ENCODE peak calls at places on chromosome 5, in five cellular contexts. One of them, this sample, is unnamed.

GRCh38 chr5:62354028-62354874 is 48.2 kb downstream of the KIF2A start:
- DNase-seq in fibroblast of the aortic adventitia: peak
- DNase-seq in neuronal stem cell: peak
- DNase-seq in prostate gland: peak
- DNase-seq in CD4-positive, CD25-positive, alpha-beta regulatory T cell: peak
- DNase-seq in this sample: no peak

GRCh38 chr5:177984565-177985166 is 11.4 kb downstream of the PROP1 start:
- DNase-seq in prostate gland: no peak
- DNase-seq in CD4-positive, CD25-positive, alpha-beta regulatory T cell: no peak
- DNase-seq in fibroblast of the aortic adventitia: peak
- DNase-seq in neuronal stem cell: no peak
- DNase-seq in this sample: no peak

GRCh38 chr5:139104577-139105271 is 93.4 kb downstream of the SIL1 start:
- DNase-seq in prostate gland: peak
- DNase-seq in fibroblast of the aortic adventitia: peak
- DNase-seq in CD4-positive, CD25-positive, alpha-beta regulatory T cell: no peak
- DNase-seq in neuronal stem cell: no peak
- DNase-seq in this sample: peak

GRCh38 chr5:141965071-141965470 is 3.8 kb upstream of the RNF14 start:
- DNase-seq in fibroblast of the aortic adventitia: no peak
- DNase-seq in prostate gland: no peak
- DNase-seq in neuronal stem cell: no peak
- DNase-seq in CD4-positive, CD25-positive, alpha-beta regulatory T cell: no peak
- DNase-seq in this sample: no peak

GRCh38 chr5:89277791-89278190 is 394.8 kb upstream of the MEF2C start:
- DNase-seq in prostate gland: no peak
- DNase-seq in fibroblast of the aortic adventitia: peak
- DNase-seq in CD4-positive, CD25-positive, alpha-beta regulatory T cell: no peak
- DNase-seq in neuronal stem cell: no peak
- DNase-seq in this sample: no peak

GRCh38 chr5:169970911-169971436 is 9.3 kb downstream of the INSYN2B start:
- DNase-seq in prostate gland: no peak
- DNase-seq in CD4-positive, CD25-positive, alpha-beta regulatory T cell: no peak
- DNase-seq in neuronal stem cell: no peak
- DNase-seq in fibroblast of the aortic adventitia: peak
- DNase-seq in this sample: peak

GRCh38 chr5:172891716-172892421 is 57.8 kb downstream of the ERGIC1 start:
- DNase-seq in neuronal stem cell: no peak
- DNase-seq in CD4-positive, CD25-positive, alpha-beta regulatory T cell: no peak
- DNase-seq in prostate gland: no peak
- DNase-seq in fibroblast of the aortic adventitia: peak
- DNase-seq in this sample: peak

GRCh38 chr5:132205385-132206125 is 22.1 kb downstream of the P4HA2 start:
- DNase-seq in neuronal stem cell: no peak
- DNase-seq in fibroblast of the aortic adventitia: peak
- DNase-seq in prostate gland: no peak
- DNase-seq in CD4-positive, CD25-positive, alpha-beta regulatory T cell: no peak
- DNase-seq in this sample: no peak

GRCh38 chr5:178307266-178308045 is 74.9 kb upstream of the PHYKPL start:
- DNase-seq in CD4-positive, CD25-positive, alpha-beta regulatory T cell: no peak
- DNase-seq in fibroblast of the aortic adventitia: no peak
- DNase-seq in neuronal stem cell: no peak
- DNase-seq in prostate gland: no peak
- DNase-seq in this sample: peak

GRCh38 chr5:150065886-150066285 is 20.5 kb downstream of the CSF1R start:
- DNase-seq in fibroblast of the aortic adventitia: no peak
- DNase-seq in CD4-positive, CD25-positive, alpha-beta regulatory T cell: no peak
- DNase-seq in neuronal stem cell: no peak
- DNase-seq in prostate gland: no peak
- DNase-seq in this sample: peak

GRCh38 chr5:72503888-72504491 is 3.2 kb downstream of the ZNF366 start:
- DNase-seq in CD4-positive, CD25-positive, alpha-beta regulatory T cell: no peak
- DNase-seq in fibroblast of the aortic adventitia: no peak
- DNase-seq in neuronal stem cell: no peak
- DNase-seq in prostate gland: no peak
- DNase-seq in this sample: no peak

GRCh38 chr5:164636456-164636855 is 1131.0 kb downstream of the MAT2B start:
- DNase-seq in fibroblast of the aortic adventitia: no peak
- DNase-seq in neuronal stem cell: no peak
- DNase-seq in prostate gland: no peak
- DNase-seq in CD4-positive, CD25-positive, alpha-beta regulatory T cell: no peak
- DNase-seq in this sample: no peak

GRCh38 chr5:121949885-121950284 is 11.9 kb upstream of the SRFBP1 start:
- DNase-seq in neuronal stem cell: peak
- DNase-seq in prostate gland: peak
- DNase-seq in CD4-positive, CD25-positive, alpha-beta regulatory T cell: no peak
- DNase-seq in fibroblast of the aortic adventitia: peak
- DNase-seq in this sample: no peak

GRCh38 chr5:160155017-160155725 is 35.9 kb upstream of the PWWP2A start:
- DNase-seq in neuronal stem cell: no peak
- DNase-seq in prostate gland: no peak
- DNase-seq in CD4-positive, CD25-positive, alpha-beta regulatory T cell: no peak
- DNase-seq in fibroblast of the aortic adventitia: no peak
- DNase-seq in this sample: no peak

GRCh38 chr5:10792336-10792735 is 31.3 kb upstream of the DAP start:
- DNase-seq in prostate gland: no peak
- DNase-seq in fibroblast of the aortic adventitia: no peak
- DNase-seq in CD4-positive, CD25-positive, alpha-beta regulatory T cell: no peak
- DNase-seq in neuronal stem cell: no peak
- DNase-seq in this sample: no peak

GRCh38 chr5:150103678-150104549 is 17.6 kb upstream of the CSF1R start:
- DNase-seq in prostate gland: no peak
- DNase-seq in fibroblast of the aortic adventitia: no peak
- DNase-seq in CD4-positive, CD25-positive, alpha-beta regulatory T cell: no peak
- DNase-seq in neuronal stem cell: no peak
- DNase-seq in this sample: peak

GRCh38 chr5:14486486-14486885 is 95.1 kb upstream of the OTULINL start:
- DNase-seq in prostate gland: no peak
- DNase-seq in neuronal stem cell: no peak
- DNase-seq in CD4-positive, CD25-positive, alpha-beta regulatory T cell: no peak
- DNase-seq in fibroblast of the aortic adventitia: no peak
- DNase-seq in this sample: no peak

GRCh38 chr5:156475831-156476551 is 149.0 kb downstream of the SGCD start:
- DNase-seq in fibroblast of the aortic adventitia: peak
- DNase-seq in CD4-positive, CD25-positive, alpha-beta regulatory T cell: no peak
- DNase-seq in neuronal stem cell: peak
- DNase-seq in prostate gland: no peak
- DNase-seq in this sample: no peak

GRCh38 chr5:151463137-151464029 is 16.0 kb downstream of the SLC36A1 start:
- DNase-seq in neuronal stem cell: no peak
- DNase-seq in fibroblast of the aortic adventitia: no peak
- DNase-seq in prostate gland: peak
- DNase-seq in CD4-positive, CD25-positive, alpha-beta regulatory T cell: no peak
- DNase-seq in this sample: no peak

GRCh38 chr5:151509231-151509630 is 61.8 kb downstream of the SLC36A1 start:
- DNase-seq in prostate gland: no peak
- DNase-seq in fibroblast of the aortic adventitia: no peak
- DNase-seq in CD4-positive, CD25-positive, alpha-beta regulatory T cell: no peak
- DNase-seq in neuronal stem cell: no peak
- DNase-seq in this sample: no peak

GRCh38 chr5:124790895-124791732 is 44.7 kb upstream of the ZNF608 start:
- DNase-seq in prostate gland: no peak
- DNase-seq in CD4-positive, CD25-positive, alpha-beta regulatory T cell: no peak
- DNase-seq in fibroblast of the aortic adventitia: no peak
- DNase-seq in neuronal stem cell: no peak
- DNase-seq in this sample: no peak

GRCh38 chr5:95417971-95418370 is 26.8 kb downstream of the FAM81B start:
- DNase-seq in CD4-positive, CD25-positive, alpha-beta regulatory T cell: no peak
- DNase-seq in prostate gland: no peak
- DNase-seq in neuronal stem cell: no peak
- DNase-seq in fibroblast of the aortic adventitia: no peak
- DNase-seq in this sample: no peak

GRCh38 chr5:132526290-132526973 is 16.9 kb downstream of the IL5 start:
- DNase-seq in CD4-positive, CD25-positive, alpha-beta regulatory T cell: peak
- DNase-seq in prostate gland: peak
- DNase-seq in fibroblast of the aortic adventitia: peak
- DNase-seq in neuronal stem cell: peak
- DNase-seq in this sample: no peak

GRCh38 chr5:177553671-177554429 is 513 bp downstream of the FAM193B start:
- DNase-seq in neuronal stem cell: no peak
- DNase-seq in fibroblast of the aortic adventitia: no peak
- DNase-seq in CD4-positive, CD25-positive, alpha-beta regulatory T cell: peak
- DNase-seq in prostate gland: peak
- DNase-seq in this sample: peak

GRCh38 chr5:131198625-131199024 is 27.9 kb downstream of the LYRM7 start:
- DNase-seq in CD4-positive, CD25-positive, alpha-beta regulatory T cell: no peak
- DNase-seq in fibroblast of the aortic adventitia: peak
- DNase-seq in neuronal stem cell: no peak
- DNase-seq in prostate gland: no peak
- DNase-seq in this sample: no peak

GRCh38 chr5:54580997-54581741 is 63.6 kb downstream of the SNX18 start:
- DNase-seq in CD4-positive, CD25-positive, alpha-beta regulatory T cell: no peak
- DNase-seq in prostate gland: no peak
- DNase-seq in neuronal stem cell: no peak
- DNase-seq in fibroblast of the aortic adventitia: peak
- DNase-seq in this sample: peak

GRCh38 chr5:54573783-54574485 is 56.4 kb downstream of the SNX18 start:
- DNase-seq in fibroblast of the aortic adventitia: no peak
- DNase-seq in neuronal stem cell: no peak
- DNase-seq in prostate gland: no peak
- DNase-seq in CD4-positive, CD25-positive, alpha-beta regulatory T cell: no peak
- DNase-seq in this sample: no peak

GRCh38 chr5:54581831-54582548 is 64.4 kb downstream of the SNX18 start:
- DNase-seq in prostate gland: no peak
- DNase-seq in CD4-positive, CD25-positive, alpha-beta regulatory T cell: no peak
- DNase-seq in neuronal stem cell: no peak
- DNase-seq in fibroblast of the aortic adventitia: peak
- DNase-seq in this sample: no peak

GRCh38 chr5:54577542-54577941 is 60.0 kb downstream of the SNX18 start:
- DNase-seq in prostate gland: no peak
- DNase-seq in fibroblast of the aortic adventitia: no peak
- DNase-seq in CD4-positive, CD25-positive, alpha-beta regulatory T cell: no peak
- DNase-seq in neuronal stem cell: no peak
- DNase-seq in this sample: no peak
- H3K4me3 ChIP-seq in prostate gland: no peak
- H3K4me3 ChIP-seq in fibroblast of the aortic adventitia: no peak
- H3K4me3 ChIP-seq in CD4-positive, CD25-positive, alpha-beta regulatory T cell: no peak
- H3K4me3 ChIP-seq in neuronal stem cell: no peak
- H3K4me3 ChIP-seq in this sample: no peak

GRCh38 chr5:140563554-140563953 is 844 bp downstream of the APBB3 start:
- DNase-seq in fibroblast of the aortic adventitia: no peak
- DNase-seq in neuronal stem cell: no peak
- DNase-seq in CD4-positive, CD25-positive, alpha-beta regulatory T cell: no peak
- DNase-seq in prostate gland: no peak
- DNase-seq in this sample: no peak
- H3K4me3 ChIP-seq in fibroblast of the aortic adventitia: peak
- H3K4me3 ChIP-seq in neuronal stem cell: peak
- H3K4me3 ChIP-seq in CD4-positive, CD25-positive, alpha-beta regulatory T cell: peak
- H3K4me3 ChIP-seq in prostate gland: peak
- H3K4me3 ChIP-seq in this sample: peak

GRCh38 chr5:154967419-154968024 is 26.6 kb downstream of the MRPL22 start:
- DNase-seq in neuronal stem cell: no peak
- DNase-seq in CD4-positive, CD25-positive, alpha-beta regulatory T cell: no peak
- DNase-seq in prostate gland: no peak
- DNase-seq in fibroblast of the aortic adventitia: peak
- DNase-seq in this sample: no peak
- H3K4me3 ChIP-seq in neuronal stem cell: no peak
- H3K4me3 ChIP-seq in CD4-positive, CD25-positive, alpha-beta regulatory T cell: no peak
- H3K4me3 ChIP-seq in prostate gland: no peak
- H3K4me3 ChIP-seq in fibroblast of the aortic adventitia: no peak
- H3K4me3 ChIP-seq in this sample: no peak

GRCh38 chr5:68406344-68406743 is 190.8 kb downstream of the PIK3R1 start:
- DNase-seq in CD4-positive, CD25-positive, alpha-beta regulatory T cell: no peak
- DNase-seq in prostate gland: no peak
- DNase-seq in fibroblast of the aortic adventitia: no peak
- DNase-seq in neuronal stem cell: no peak
- DNase-seq in this sample: no peak

GRCh38 chr5:68407312-68408239 is 192.0 kb downstream of the PIK3R1 start:
- DNase-seq in fibroblast of the aortic adventitia: no peak
- DNase-seq in CD4-positive, CD25-positive, alpha-beta regulatory T cell: no peak
- DNase-seq in prostate gland: no peak
- DNase-seq in neuronal stem cell: no peak
- DNase-seq in this sample: no peak

GRCh38 chr5:68408345-68408871 is 192.9 kb downstream of the PIK3R1 start:
- DNase-seq in neuronal stem cell: no peak
- DNase-seq in prostate gland: no peak
- DNase-seq in CD4-positive, CD25-positive, alpha-beta regulatory T cell: no peak
- DNase-seq in fibroblast of the aortic adventitia: no peak
- DNase-seq in this sample: no peak

GRCh38 chr5:68405784-68406183 is 190.2 kb downstream of the PIK3R1 start:
- DNase-seq in CD4-positive, CD25-positive, alpha-beta regulatory T cell: no peak
- DNase-seq in prostate gland: no peak
- DNase-seq in neuronal stem cell: no peak
- DNase-seq in fibroblast of the aortic adventitia: no peak
- DNase-seq in this sample: no peak

DNA sequence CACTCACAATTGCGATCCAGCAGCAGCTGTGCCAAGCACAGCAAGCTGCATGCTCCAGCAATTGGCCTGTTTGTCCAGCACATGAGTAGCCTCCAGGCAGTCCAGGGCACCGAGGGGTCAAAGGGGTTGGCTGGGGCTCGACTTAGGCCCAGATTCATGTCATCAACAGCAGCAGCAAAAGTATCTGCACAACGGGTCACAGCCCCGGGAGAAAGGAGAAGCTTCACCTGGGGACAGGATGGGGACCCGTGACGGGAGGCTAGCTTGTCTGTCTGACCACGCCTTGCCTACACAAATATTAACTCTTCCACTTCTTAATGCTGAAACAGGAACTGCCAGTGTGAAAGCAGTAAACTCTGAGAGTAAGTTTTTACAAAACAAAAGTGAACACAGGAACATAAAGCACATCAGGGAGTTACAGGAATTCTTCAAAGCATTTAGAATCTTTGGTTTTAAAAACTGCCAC is 191.2 kb downstream of the PIK3R1 start:
- DNase-seq in fibroblast of the aortic adventitia: no peak
- DNase-seq in CD4-positive, CD25-positive, alpha-beta regulatory T cell: no peak
- DNase-seq in prostate gland: peak
- DNase-seq in neuronal stem cell: no peak
- DNase-seq in this sample: no peak
- H3K4me3 ChIP-seq in fibroblast of the aortic adventitia: no peak
- H3K4me3 ChIP-seq in CD4-positive, CD25-positive, alpha-beta regulatory T cell: peak
- H3K4me3 ChIP-seq in prostate gland: no peak
- H3K4me3 ChIP-seq in neuronal stem cell: no peak
- H3K4me3 ChIP-seq in this sample: no peak

GRCh38 chr5:50966986-50967385 is 300.5 kb downstream of the PARP8 start:
- DNase-seq in neuronal stem cell: peak
- DNase-seq in CD4-positive, CD25-positive, alpha-beta regulatory T cell: no peak
- DNase-seq in prostate gland: no peak
- DNase-seq in fibroblast of the aortic adventitia: no peak
- DNase-seq in this sample: no peak
- H3K4me3 ChIP-seq in neuronal stem cell: no peak
- H3K4me3 ChIP-seq in CD4-positive, CD25-positive, alpha-beta regulatory T cell: peak
- H3K4me3 ChIP-seq in prostate gland: peak
- H3K4me3 ChIP-seq in fibroblast of the aortic adventitia: no peak
- H3K4me3 ChIP-seq in this sample: peak

This sample was measured in aorta.